ENCODE peak calls at places on chromosomes 12 and 14, in ten cellular contexts. T, C, P, M, Z, R, G, U, F and V are unnamed samples. For H3K27me3, the result is how much of the 10 kb centered on the place peaks cover.

GRCh38 chr12:14957769-14958168 is 3.6 kb downstream of the ARHGDIB start:
- DNase-seq in R (no peak), U (no peak), P (no peak), F (no peak), Z (no peak), M (no peak), T (no peak), G (no peak), C (no peak), V (no peak)

GRCh38 chr14:55448146-55448614 is 7.8 kb upstream of the TBPL2 start:
- DNase-seq in T (no peak), M (no peak), C (peak), R (no peak), P (peak), F (peak), U (peak), G (no peak), Z (peak), V (peak)

GRCh38 chr12:22821985-22822384 is 197.0 kb downstream of the ETNK1 start:
- DNase-seq in C (no peak), R (no peak), P (no peak), T (no peak), M (no peak), U (no peak), Z (no peak), G (no peak), F (no peak), V (no peak)

GRCh38 chr14:59727073-59727661 is 143.4 kb downstream of the RTN1 start:
- DNase-seq in Z (no peak), M (no peak), T (no peak), R (no peak), C (no peak), P (no peak), U (no peak), F (no peak), G (no peak), V (no peak)

GRCh38 chr12:58575281-58575680 is 345.0 kb downstream of the LRIG3 start:
- DNase-seq in R (no peak), U (peak), P (no peak), Z (no peak), M (no peak), F (peak), C (peak), G (no peak), T (no peak), V (no peak)

GRCh38 chr12:115507951-115508722 is 769.4 kb downstream of the MED13L start:
- DNase-seq in C (no peak), Z (no peak), P (no peak), T (peak), U (no peak), R (peak), F (no peak), M (no peak), G (peak), V (no peak)

GRCh38 chr14:88005978-88006851 is 1.3 kb downstream of the GPR65 start:
- DNase-seq in C (no peak), G (peak), T (no peak), R (no peak), U (no peak), M (no peak), F (no peak), Z (no peak), P (no peak), V (no peak)

GRCh38 chr14:55911794-55912193 is 206.4 kb upstream of the PELI2 start:
- DNase-seq in T (no peak), G (no peak), P (no peak), Z (no peak), M (no peak), C (no peak), U (no peak), R (no peak), F (no peak), V (no peak)

GRCh38 chr12:61043838-61044237 is 1216.4 kb upstream of the USP15 start:
- DNase-seq in Z (peak), G (no peak), R (no peak), T (no peak), F (no peak), U (no peak), C (no peak), M (no peak), P (no peak), V (no peak)

GRCh38 chr14:52188381-52188780 is 79.1 kb upstream of the PTGDR start:
- DNase-seq in C (no peak), G (no peak), F (no peak), U (no peak), T (no peak), M (no peak), P (no peak), Z (no peak), R (no peak), V (no peak)

GRCh38 chr12:113844495-113845175 is 121.5 kb downstream of the RBM19 start:
- DNase-seq in U (no peak), G (no peak), C (no peak), P (no peak), F (no peak), T (no peak), M (no peak), Z (no peak), R (no peak), V (no peak)

GRCh38 chr12:47270782-47271664 is 191.3 kb upstream of the AMIGO2 start:
- DNase-seq in M (no peak), C (no peak), F (no peak), U (peak), Z (peak), T (no peak), P (peak), G (no peak), R (no peak), V (peak)

GRCh38 chr14:20848955-20849570 is 42.1 kb upstream of the RNASE3 start:
- DNase-seq in F (no peak), C (no peak), P (no peak), T (no peak), Z (no peak), G (no peak), U (no peak), R (no peak), M (no peak), V (no peak)

GRCh38 chr12:66092559-66093269 is 37.8 kb downstream of the LLPH start:
- DNase-seq in M (no peak), T (no peak), U (peak), G (no peak), R (no peak), Z (peak), P (no peak), C (peak), F (no peak), V (no peak)

GRCh38 chr12:75759196-75759595 is 247.8 kb upstream of the KRR1 start:
- DNase-seq in F (no peak), C (no peak), T (no peak), Z (no peak), P (no peak), R (no peak), M (no peak), U (no peak), G (no peak), V (no peak)

GRCh38 chr14:104103061-104104005 is 17.8 kb downstream of the ASPG start:
- DNase-seq in T (no peak), F (no peak), R (peak), U (no peak), M (no peak), G (peak), Z (no peak), P (no peak), C (no peak), V (no peak)

GRCh38 chr12:4417471-4417870 is 28.1 kb downstream of the FGF6 start:
- DNase-seq in Z (no peak), P (no peak), M (no peak), R (peak), G (no peak), T (no peak), F (no peak), U (no peak), C (no peak), V (no peak)

GRCh38 chr12:29103539-29103974 is 45.5 kb upstream of the FAR2 start:
- DNase-seq in F (no peak), U (no peak), G (no peak), M (no peak), C (no peak), T (no peak), Z (no peak), R (no peak), P (no peak), V (no peak)
- H3K4me3 ChIP-seq in F (no peak), U (no peak), G (no peak), M (no peak), C (no peak), T (no peak), Z (no peak), R (no peak), P (no peak), V (no peak)

GRCh38 chr12:132335179-132335756 is 5.9 kb upstream of the GALNT9 start:
- DNase-seq in Z (no peak), R (no peak), P (no peak), M (no peak), C (no peak), T (no peak), U (no peak), F (no peak), G (no peak), V (no peak)
- H3K27me3 ChIP-seq in Z (under half), R (under half), P (under half), M (under half), C (under half), T (under half), U (under half), F (under half), G (half or more), V (under half)

GRCh38 chr14:69005432-69006148 is 26.5 kb upstream of the ACTN1 start:
- DNase-seq in U (peak), M (peak), P (peak), F (peak), T (no peak), G (no peak), Z (peak), C (peak), R (no peak), V (peak)

GRCh38 chr14:69001375-69001774 is 22.3 kb upstream of the ACTN1 start:
- DNase-seq in C (no peak), F (no peak), R (no peak), M (no peak), P (no peak), Z (peak), U (no peak), T (no peak), G (no peak), V (no peak)

GRCh38 chr14:69004731-69005431 is 25.8 kb upstream of the ACTN1 start:
- DNase-seq in F (no peak), U (no peak), G (no peak), C (no peak), Z (no peak), R (peak), M (no peak), T (no peak), P (no peak), V (no peak)

GRCh38 chr14:69003626-69004025 is 24.5 kb upstream of the ACTN1 start:
- DNase-seq in G (no peak), M (no peak), C (no peak), U (no peak), R (no peak), F (no peak), P (no peak), T (no peak), Z (no peak), V (no peak)

GRCh38 chr14:69002069-69002468 is 23.0 kb upstream of the ACTN1 start:
- DNase-seq in G (no peak), C (no peak), T (peak), Z (peak), U (no peak), M (no peak), R (peak), F (peak), P (no peak), V (no peak)
- TF ChIP-seq CTCF in G (peak), C (no peak), T (peak), Z (no peak), U (no peak), M (no peak), R (peak), F (no peak), P (no peak), V (peak)

GRCh38 chr12:52951126-52951525 is 2.2 kb downstream of the KRT18 start:
- DNase-seq in C (no peak), P (no peak), M (no peak), R (no peak), G (no peak), Z (no peak), U (no peak), F (no peak), T (no peak), V (no peak)

GRCh38 chr12:52951640-52952039 is 2.7 kb downstream of the KRT18 start:
- DNase-seq in C (no peak), R (no peak), G (no peak), F (no peak), Z (no peak), M (no peak), U (no peak), T (no peak), P (no peak), V (no peak)

GRCh38 chr12:52949413-52950331 is 754 bp downstream of the KRT18 start:
- DNase-seq in F (peak), M (no peak), C (peak), G (peak), P (peak), Z (peak), U (peak), T (no peak), R (peak), V (peak)

GRCh38 chr12:52952082-52952801 is 3.3 kb downstream of the KRT18 start:
- DNase-seq in P (no peak), R (no peak), T (no peak), M (no peak), G (peak), U (no peak), C (no peak), Z (no peak), F (peak), V (no peak)

GRCh38 chr12:52950553-52950952 is 1.6 kb downstream of the KRT18 start:
- DNase-seq in R (no peak), P (no peak), M (no peak), Z (no peak), U (no peak), C (no peak), G (no peak), T (no peak), F (no peak), V (no peak)
- H3K4me3 ChIP-seq in R (peak), P (peak), M (peak), Z (peak), U (no peak), C (peak), G (peak), T (peak), F (peak), V (peak)